ENCODE peak calls at places on chromosomes 3 and 15, in four cellular contexts. D is GM12865, A is AG04450, L is Peyer's patch. E is an unnamed sample.
A peak's percentile ranks its signal among the peaks of the same experiment; 100 is the strongest.

GRCh38 chr3:145134738-145135137 is 1026.2 kb downstream of the PLOD2 start:
- DNase-seq in D (no peak), A (no peak), L (no peak), E (no peak)

GRCh38 chr3:105232536-105232935 is 134.2 kb upstream of the ALCAM start:
- DNase-seq in D (no peak), A (no peak), L (no peak), E (no peak)

GRCh38 chr3:162096874-162097273 is 600.3 kb downstream of the OTOL1 start:
- DNase-seq in D (no peak), A (no peak), L (no peak), E (no peak)

GRCh38 chr3:58530354-58530865 is 6.6 kb downstream of the ACOX2 start:
- DNase-seq in D (no peak), A (no peak), L (no peak), E (no peak)

GRCh38 chr3:16124636-16125035 is 49.8 kb upstream of the GALNT15 start:
- DNase-seq in D (no peak), A (peak; percentile 97), L (no peak), E (no peak)

GRCh38 chr3:187684880-187685279 is 14.7 kb upstream of the SST start:
- DNase-seq in D (no peak), A (no peak), L (no peak), E (no peak)

GRCh38 chr3:144272715-144273114 is 301.1 kb downstream of the DIPK2A start:
- DNase-seq in D (no peak), A (no peak), L (no peak), E (no peak)

GRCh38 chr15:42405876-42406482 is 46.7 kb downstream of the CAPN3 start:
- DNase-seq in D (no peak), A (no peak), L (no peak), E (no peak)

GRCh38 chr3:100457811-100458210 is 34.6 kb upstream of the TMEM45A start:
- DNase-seq in D (no peak), A (no peak), L (no peak), E (no peak)

GRCh38 chr3:32359766-32360513 is 31.7 kb upstream of the CMTM7 start:
- DNase-seq in D (no peak), A (no peak), L (no peak), E (no peak)

GRCh38 chr15:63939531-63940130 is 105.9 kb upstream of the HERC1 start:
- DNase-seq in D (peak; percentile 72), A (peak; percentile 23), L (no peak), E (no peak)

GRCh38 chr15:74913041-74913440 is 6.4 kb upstream of the FAM219B start:
- DNase-seq in D (no peak), A (no peak), L (no peak), E (no peak)

GRCh38 chr3:174436367-174436766 is 422.8 kb upstream of the NAALADL2 start:
- DNase-seq in D (no peak), A (no peak), L (no peak), E (no peak)

GRCh38 chr3:186583820-186584219 is 13.3 kb downstream of the DNAJB11 start:
- DNase-seq in D (peak; percentile 23), A (no peak), L (no peak), E (no peak)

GRCh38 chr3:29668728-29669127 is 387.9 kb downstream of the RBMS3 start:
- DNase-seq in D (no peak), A (no peak), L (no peak), E (no peak)

GRCh38 chr3:119937229-119937628 is 155.3 kb downstream of the NR1I2 start:
- DNase-seq in D (peak; percentile 88), A (no peak), L (no peak), E (no peak)

GRCh38 chr3:38636881-38637280 is 12.6 kb downstream of the SCN5A start:
- DNase-seq in D (no peak), A (no peak), L (no peak), E (no peak)

GRCh38 chr3:43405888-43406636 is 119.7 kb downstream of the SNRK start:
- DNase-seq in D (no peak), A (no peak), L (no peak), E (no peak)

GRCh38 chr3:81723732-81724313 is 37.6 kb downstream of the GBE1 start:
- DNase-seq in D (no peak), A (no peak), L (no peak), E (no peak)

GRCh38 chr3:139909836-139910235 is 25.1 kb upstream of the CLSTN2 start:
- DNase-seq in D (no peak), A (no peak), L (no peak), E (no peak)

GRCh38 chr15:73686781-73687256 is 2.6 kb downstream of the CD276 start:
- DNase-seq in D (no peak), A (peak; percentile 65), L (no peak), E (no peak)

GRCh38 chr3:12253521-12253920 is 35.3 kb upstream of the PPARG start:
- DNase-seq in D (no peak), A (no peak), L (no peak), E (no peak)

GRCh38 chr15:32870240-32871033 is 152.6 kb downstream of the GREM1 start:
- DNase-seq in D (peak; percentile 65), A (peak; percentile 97), L (no peak), E (no peak)

GRCh38 chr3:49723301-49723630 is 485 bp downstream of the GMPPB start:
- DNase-seq in D (peak; percentile 83), A (no peak), L (peak; percentile 90), E (peak; percentile 81)

GRCh38 chr3:27044926-27045481 is 324.2 kb downstream of the NEK10 start:
- DNase-seq in D (no peak), A (no peak), L (no peak), E (no peak)

GRCh38 chr15:27086146-27086545 is 115.2 kb downstream of the GABRG3 start:
- DNase-seq in D (no peak), A (no peak), L (no peak), E (no peak)

GRCh38 chr3:134315286-134316106 is 58.8 kb downstream of the AMOTL2 start:
- DNase-seq in D (no peak), A (no peak), L (no peak), E (peak; percentile 92)

GRCh38 chr3:98504534-98504933 is 7.1 kb downstream of the OR5K2 start:
- DNase-seq in D (no peak), A (no peak), L (no peak), E (no peak)

GRCh38 chr3:12903000-12903800 is 61.8 kb upstream of the RPL32 start:
- DNase-seq in D (no peak), A (no peak), L (no peak), E (no peak)

GRCh38 chr3:40911928-40912327 is 287.4 kb upstream of the CTNNB1 start:
- DNase-seq in D (no peak), A (no peak), L (no peak), E (no peak)

GRCh38 chr3:68997887-68998286 is 15.6 kb downstream of the EOGT start:
- DNase-seq in D (no peak), A (no peak), L (no peak), E (no peak)
- TF ChIP-seq CTCF in D (no peak), A (no peak), L (no peak), E (no peak)

GRCh38 chr3:124281453-124282316 is 289.8 kb upstream of the ROPN1 start:
- DNase-seq in D (peak; percentile 45), A (no peak), L (no peak), E (no peak)
- TF ChIP-seq CTCF in D (peak; percentile 47), A (peak; percentile 70), L (peak; percentile 69), E (peak; percentile 31)

GRCh38 chr3:53230789-53231188 is 25.0 kb downstream of the TKT start:
- DNase-seq in D (no peak), A (no peak), L (no peak), E (no peak)

GRCh38 chr3:53229606-53230005 is 26.2 kb downstream of the TKT start:
- DNase-seq in D (no peak), A (no peak), L (no peak), E (no peak)

GRCh38 chr3:53232641-53233377 is 23.0 kb downstream of the TKT start:
- DNase-seq in D (no peak), A (no peak), L (peak; percentile 36), E (no peak)

GRCh38 chr3:53230041-53230621 is 25.7 kb downstream of the TKT start:
- DNase-seq in D (no peak), A (no peak), L (no peak), E (no peak)

GRCh38 chr3:53231532-53232511 is 24.0 kb downstream of the TKT start:
- DNase-seq in D (no peak), A (no peak), L (peak; percentile 34), E (no peak)
- TF ChIP-seq CTCF in D (no peak), A (no peak), L (no peak), E (no peak)

DNA sequence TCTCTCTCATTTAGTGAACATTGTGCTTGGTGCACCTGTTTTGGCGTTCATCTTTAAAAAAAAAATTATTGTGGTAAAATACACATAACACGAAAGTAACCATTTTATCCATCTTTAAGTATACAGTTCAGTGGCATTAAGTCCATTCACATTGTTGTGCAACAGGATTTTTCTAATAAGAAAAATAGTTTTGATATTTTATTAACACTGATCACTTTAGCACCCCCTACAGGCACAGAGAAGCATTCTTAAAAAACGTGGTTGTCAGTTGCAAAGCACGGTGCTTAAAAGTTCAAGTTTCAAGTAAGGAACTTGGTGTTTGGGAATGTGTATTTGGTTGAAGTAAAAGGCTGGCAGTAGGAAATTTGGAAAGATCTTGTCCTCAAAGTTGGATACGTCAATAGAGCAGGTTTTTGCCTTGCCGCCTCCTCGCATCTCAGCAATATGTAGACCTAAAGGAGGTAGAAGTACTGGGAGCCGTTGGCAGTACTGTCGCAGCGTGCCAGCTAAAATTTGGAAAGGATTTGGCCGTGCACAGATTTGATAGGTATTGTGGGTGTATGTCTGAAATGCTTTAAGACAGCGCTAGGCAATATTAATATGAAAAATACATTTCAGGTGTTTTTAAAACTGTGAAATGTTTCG is 110.4 kb downstream of the LRRC28 start:
- DNase-seq in D (peak; percentile 19), A (no peak), L (no peak), E (no peak)
- TF ChIP-seq CTCF in D (peak; percentile 36), A (peak; percentile 56), L (no peak), E (no peak)

DNA sequence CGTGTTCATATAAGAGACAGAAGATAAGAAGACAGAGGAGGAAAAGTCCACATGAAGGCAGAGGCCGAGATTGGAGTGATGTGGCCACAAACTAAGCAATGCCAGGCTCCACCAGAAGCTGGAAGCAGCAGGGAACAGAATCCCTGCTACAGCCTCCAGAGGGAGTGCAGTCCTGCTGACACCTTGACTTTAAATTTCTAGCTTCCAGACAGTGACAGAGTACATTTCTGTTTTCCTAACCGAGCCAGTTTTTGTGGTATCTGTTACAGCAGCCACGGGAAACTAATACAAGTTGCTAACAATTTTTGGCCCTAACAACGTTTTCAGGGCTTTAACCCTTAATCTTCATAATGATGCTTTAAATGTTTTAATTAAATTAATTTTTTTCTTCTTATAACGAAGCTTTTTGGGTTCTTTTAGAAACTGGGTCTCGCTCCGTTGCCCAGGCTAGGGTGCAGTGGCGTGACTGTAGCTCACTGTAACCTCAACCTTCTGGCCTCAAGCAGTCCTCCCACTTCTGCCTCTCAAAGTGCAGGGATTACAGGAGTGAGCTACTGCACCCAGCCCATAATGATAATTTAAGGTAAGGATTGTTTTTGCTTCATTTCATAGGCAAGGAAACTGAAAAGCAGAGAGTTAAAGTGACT is 202.3 kb upstream of the PROK2 start:
- DNase-seq in D (no peak), A (no peak), L (no peak), E (no peak)
- TF ChIP-seq CTCF in D (peak; percentile 9), A (peak; percentile 48), L (peak; percentile 43), E (no peak)

GRCh38 chr3:185046623-185047022 is 106.2 kb downstream of the C3orf70 start:
- DNase-seq in D (no peak), A (no peak), L (no peak), E (no peak)

GRCh38 chr3:185052631-185053030 is 100.2 kb downstream of the C3orf70 start:
- DNase-seq in D (no peak), A (no peak), L (no peak), E (no peak)

GRCh38 chr3:185049710-185050109 is 103.2 kb downstream of the C3orf70 start:
- DNase-seq in D (no peak), A (no peak), L (no peak), E (no peak)
- TF ChIP-seq CTCF in D (no peak), A (no peak), L (no peak), E (no peak)